ENCODE peak calls at places on chromosomes 6 and 20, in four cellular contexts. One of them, this sample, is unnamed.

GRCh38 chr6:80477591-80478370 is 371.3 kb downstream of the BCKDHB start:
- DNase-seq in adrenal gland: no peak
- DNase-seq in lower lobe of right lung: no peak
- DNase-seq in gastrocnemius medialis: no peak
- DNase-seq in this sample: no peak

GRCh38 chr6:85468326-85468725 is 18.4 kb downstream of the NT5E start:
- DNase-seq in adrenal gland: no peak
- DNase-seq in lower lobe of right lung: no peak
- DNase-seq in gastrocnemius medialis: no peak
- DNase-seq in this sample: no peak

GRCh38 chr6:137049095-137049494 is 4.3 kb upstream of the IL20RA start:
- DNase-seq in gastrocnemius medialis: no peak
- DNase-seq in adrenal gland: no peak
- DNase-seq in lower lobe of right lung: no peak
- DNase-seq in this sample: no peak

GRCh38 chr6:34324738-34325444 is 67.6 kb downstream of the NUDT3 start:
- DNase-seq in lower lobe of right lung: no peak
- DNase-seq in adrenal gland: peak; percentile 39
- DNase-seq in gastrocnemius medialis: peak; percentile 91
- DNase-seq in this sample: peak; percentile 81

GRCh38 chr6:38110407-38111025 is 291.0 kb downstream of the ZFAND3 start:
- DNase-seq in adrenal gland: no peak
- DNase-seq in gastrocnemius medialis: no peak
- DNase-seq in lower lobe of right lung: no peak
- DNase-seq in this sample: peak; percentile 25

GRCh38 chr6:160348209-160348551 is at the start of gene SLC22A3:
- DNase-seq in adrenal gland: peak; percentile 73
- DNase-seq in gastrocnemius medialis: peak; percentile 55
- DNase-seq in lower lobe of right lung: peak; percentile 66
- DNase-seq in this sample: peak; percentile 68

GRCh38 chr6:169640983-169641382 is 60.8 kb downstream of the WDR27 start:
- DNase-seq in adrenal gland: no peak
- DNase-seq in lower lobe of right lung: peak; percentile 40
- DNase-seq in gastrocnemius medialis: no peak
- DNase-seq in this sample: no peak

GRCh38 chr6:158506577-158506976 is 53.3 kb upstream of the TMEM181 start:
- DNase-seq in gastrocnemius medialis: no peak
- DNase-seq in lower lobe of right lung: no peak
- DNase-seq in adrenal gland: no peak
- DNase-seq in this sample: no peak

GRCh38 chr20:25296094-25297093 is 48.5 kb downstream of the PYGB start:
- DNase-seq in adrenal gland: no peak
- DNase-seq in gastrocnemius medialis: peak; percentile 58
- DNase-seq in lower lobe of right lung: no peak
- DNase-seq in this sample: peak; percentile 66

GRCh38 chr6:24887520-24887919 is 48.2 kb downstream of the RIPOR2 start:
- DNase-seq in lower lobe of right lung: no peak
- DNase-seq in adrenal gland: no peak
- DNase-seq in gastrocnemius medialis: no peak
- DNase-seq in this sample: no peak

GRCh38 chr20:34680586-34680985 is 3.7 kb upstream of the PIGU start:
- DNase-seq in adrenal gland: no peak
- DNase-seq in gastrocnemius medialis: no peak
- DNase-seq in lower lobe of right lung: no peak
- DNase-seq in this sample: no peak

DNA sequence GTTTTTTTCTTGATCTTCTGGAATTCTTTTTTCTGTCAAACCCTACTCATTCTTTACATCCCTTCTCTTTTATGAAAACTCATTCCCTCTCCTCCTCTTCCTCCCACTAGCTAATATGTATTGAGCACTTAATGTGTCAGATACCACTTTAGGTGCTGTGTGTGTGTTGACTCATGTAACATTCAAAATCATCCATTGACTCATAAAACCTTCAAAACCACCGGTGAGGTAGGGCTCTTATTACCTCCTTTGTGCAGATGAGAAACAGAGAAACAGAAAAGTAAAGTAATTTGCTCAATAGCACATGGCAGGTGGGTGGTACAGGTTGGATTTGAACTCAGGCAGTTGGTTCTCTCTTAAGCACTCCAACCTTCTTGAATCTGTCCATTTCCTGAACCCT is 136.3 kb upstream of the NEDD9 start:
- DNase-seq in lower lobe of right lung: no peak
- DNase-seq in gastrocnemius medialis: no peak
- DNase-seq in adrenal gland: no peak
- DNase-seq in this sample: no peak
- H3K4me1 ChIP-seq in lower lobe of right lung: peaks cover 72% of the 10 kb centered on the region
- H3K4me1 ChIP-seq in gastrocnemius medialis: no peaks in the 10 kb centered on the region
- H3K4me1 ChIP-seq in adrenal gland: no peaks in the 10 kb centered on the region
- H3K4me1 ChIP-seq in this sample: no peaks in the 10 kb centered on the region

GRCh38 chr20:5078399-5078958 is 41.3 kb downstream of the PCNA start:
- DNase-seq in adrenal gland: peak; percentile 43
- DNase-seq in lower lobe of right lung: peak; percentile 83
- DNase-seq in gastrocnemius medialis: peak; percentile 51
- DNase-seq in this sample: peak; percentile 62

GRCh38 chr20:5085380-5085779 is 34.4 kb downstream of the PCNA start:
- DNase-seq in lower lobe of right lung: peak; percentile 61
- DNase-seq in adrenal gland: no peak
- DNase-seq in gastrocnemius medialis: no peak
- DNase-seq in this sample: no peak

GRCh38 chr20:5080384-5080877 is 39.3 kb downstream of the PCNA start:
- DNase-seq in lower lobe of right lung: peak; percentile 88
- DNase-seq in gastrocnemius medialis: peak; percentile 52
- DNase-seq in adrenal gland: peak; percentile 40
- DNase-seq in this sample: peak; percentile 74

GRCh38 chr20:5077761-5078387 is 41.9 kb downstream of the PCNA start:
- DNase-seq in adrenal gland: no peak
- DNase-seq in lower lobe of right lung: no peak
- DNase-seq in gastrocnemius medialis: no peak
- DNase-seq in this sample: no peak

GRCh38 chr20:5081196-5081595 is 38.6 kb downstream of the PCNA start:
- DNase-seq in lower lobe of right lung: no peak
- DNase-seq in adrenal gland: no peak
- DNase-seq in gastrocnemius medialis: no peak
- DNase-seq in this sample: no peak
- H3K27ac ChIP-seq in lower lobe of right lung: peak overlapping the region; percentile 87
- H3K27ac ChIP-seq in adrenal gland: peak overlapping the region; percentile 66
- H3K27ac ChIP-seq in gastrocnemius medialis: no peak overlapping the region
- H3K27ac ChIP-seq in this sample: no peak overlapping the region

GRCh38 chr6:49551866-49552129 is 1.3 kb downstream of the C6orf141 start:
- DNase-seq in adrenal gland: no peak
- DNase-seq in gastrocnemius medialis: no peak
- DNase-seq in lower lobe of right lung: no peak
- DNase-seq in this sample: no peak

GRCh38 chr6:49548613-49549304 is 1.7 kb upstream of the C6orf141 start:
- DNase-seq in lower lobe of right lung: no peak
- DNase-seq in gastrocnemius medialis: no peak
- DNase-seq in adrenal gland: no peak
- DNase-seq in this sample: no peak

GRCh38 chr6:49551126-49551865 is 828 bp downstream of the C6orf141 start:
- DNase-seq in lower lobe of right lung: no peak
- DNase-seq in adrenal gland: no peak
- DNase-seq in gastrocnemius medialis: no peak
- DNase-seq in this sample: no peak

GRCh38 chr6:49550413-49551125 is at the start of gene C6orf141:
- DNase-seq in gastrocnemius medialis: no peak
- DNase-seq in adrenal gland: no peak
- DNase-seq in lower lobe of right lung: peak; percentile 48
- DNase-seq in this sample: no peak

DNA sequence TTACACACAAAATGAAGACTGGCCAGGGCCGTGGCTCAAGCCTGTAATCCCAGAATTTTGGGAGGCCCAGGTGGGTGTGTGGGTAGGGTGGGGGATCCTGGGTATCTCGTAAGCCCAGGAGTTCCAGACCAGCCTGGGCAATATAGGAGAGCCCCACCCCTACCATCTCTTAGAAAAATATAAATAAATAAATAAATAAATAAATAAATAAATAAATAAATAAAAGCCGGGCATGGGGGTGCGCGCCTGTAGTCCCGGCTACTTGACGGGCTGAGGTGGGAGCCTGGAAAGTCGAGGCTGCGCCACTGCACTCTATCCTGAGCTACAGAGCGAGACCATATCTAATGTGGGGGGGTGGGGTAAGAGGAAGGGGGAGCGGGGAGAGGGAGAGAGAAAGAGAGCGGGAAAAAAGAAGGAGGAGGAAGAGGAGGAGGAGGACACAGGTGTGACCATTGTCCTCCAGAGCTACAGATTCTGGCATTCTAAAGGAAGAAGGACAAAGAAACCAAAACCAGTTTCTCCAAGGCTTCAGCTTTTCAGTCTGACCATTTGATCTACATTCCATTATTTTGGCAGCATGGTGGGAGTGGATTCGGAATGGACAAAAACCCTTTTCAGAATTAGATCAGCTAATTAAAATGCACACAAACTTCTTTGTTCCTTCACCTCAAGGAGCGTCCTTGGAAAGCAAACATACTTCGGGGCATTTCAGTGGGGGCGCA is 616 bp upstream of the C6orf141 start:
- DNase-seq in adrenal gland: no peak
- DNase-seq in lower lobe of right lung: no peak
- DNase-seq in gastrocnemius medialis: no peak
- DNase-seq in this sample: no peak
- H3K4me3 ChIP-seq in adrenal gland: no peak overlapping the region
- H3K4me3 ChIP-seq in lower lobe of right lung: peak overlapping the region; percentile 54
- H3K4me3 ChIP-seq in gastrocnemius medialis: peak overlapping the region; percentile 51
- H3K4me3 ChIP-seq in this sample: peak overlapping the region; percentile 61

GRCh38 chr20:62039738-62040137 is 25.9 kb downstream of the TAF4 start:
- DNase-seq in gastrocnemius medialis: no peak
- DNase-seq in lower lobe of right lung: no peak
- DNase-seq in adrenal gland: no peak
- DNase-seq in this sample: no peak

GRCh38 chr20:62040933-62041332 is 24.7 kb downstream of the TAF4 start:
- DNase-seq in gastrocnemius medialis: no peak
- DNase-seq in lower lobe of right lung: no peak
- DNase-seq in adrenal gland: no peak
- DNase-seq in this sample: no peak

GRCh38 chr20:62042025-62042820 is 23.5 kb downstream of the TAF4 start:
- DNase-seq in adrenal gland: no peak
- DNase-seq in lower lobe of right lung: peak; percentile 8
- DNase-seq in gastrocnemius medialis: no peak
- DNase-seq in this sample: no peak

GRCh38 chr20:62043131-62043914 is 22.4 kb downstream of the TAF4 start:
- DNase-seq in adrenal gland: peak; percentile 77
- DNase-seq in gastrocnemius medialis: no peak
- DNase-seq in lower lobe of right lung: peak; percentile 61
- DNase-seq in this sample: no peak

DNA sequence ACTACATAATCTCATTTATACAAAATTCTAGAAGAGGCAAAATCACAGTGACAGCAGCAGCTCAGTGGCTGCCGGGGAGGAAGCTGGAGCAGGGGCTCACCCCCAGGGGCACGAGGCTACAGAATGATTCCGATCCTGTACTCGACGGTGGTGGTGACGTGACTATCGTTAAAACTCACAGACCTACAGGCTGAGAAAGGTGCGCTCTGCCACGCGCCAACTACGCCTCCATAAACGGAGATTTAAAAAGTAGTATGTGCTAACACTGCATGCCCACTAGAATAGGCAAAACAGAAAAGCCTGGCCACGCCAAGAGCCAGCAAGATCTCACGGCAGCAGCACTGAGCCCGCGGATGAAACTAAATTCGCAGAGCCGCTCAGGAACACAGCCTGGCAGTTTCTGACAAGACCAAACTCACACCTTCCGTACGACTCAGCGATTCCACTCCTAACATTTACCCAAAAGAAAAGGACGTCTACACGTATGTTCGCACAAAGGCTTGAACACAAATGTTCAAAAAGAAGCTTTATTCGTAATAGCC is 25.2 kb downstream of the TAF4 start:
- DNase-seq in gastrocnemius medialis: no peak
- DNase-seq in adrenal gland: no peak
- DNase-seq in lower lobe of right lung: no peak
- DNase-seq in this sample: no peak
- H3K4me1 ChIP-seq in gastrocnemius medialis: peaks cover 16% of the 10 kb centered on the region
- H3K4me1 ChIP-seq in adrenal gland: peaks cover 19% of the 10 kb centered on the region
- H3K4me1 ChIP-seq in lower lobe of right lung: no peaks in the 10 kb centered on the region
- H3K4me1 ChIP-seq in this sample: peaks cover 11% of the 10 kb centered on the region

This sample was measured in psoas muscle.